ENCODE peak calls at places on chromosomes 3 and 15, in seven cellular contexts. D is upper lobe of right lung, F is cardiac muscle cell, Z is right atrium auricular region, W is psoas muscle, E is foreskin fibroblast, V is astrocyte of the spinal cord. N is an unnamed sample.

GRCh38 chr15:100929641-100930042 is 10.5 kb downstream of the LRRK1 start:
- DNase-seq in D (no peak), F (peak; percentile 37), Z (no peak), W (no peak), E (no peak), V (peak; percentile 9), N (no peak)

GRCh38 chr3:71917540-71917939 is 132.6 kb upstream of the PROK2 start:
- DNase-seq in D (no peak), F (no peak), Z (no peak), W (no peak), E (no peak), V (no peak), N (no peak)

GRCh38 chr15:33860749-33861148 is 107.5 kb upstream of the CHRM5 start:
- DNase-seq in D (no peak), F (no peak), Z (no peak), W (no peak), E (peak; percentile 53), V (peak; percentile 45), N (peak; percentile 24)

GRCh38 chr3:111465081-111465670 is 76.8 kb upstream of the CD96 start:
- DNase-seq in D (no peak), F (no peak), Z (no peak), W (no peak), E (no peak), V (no peak), N (no peak)

GRCh38 chr3:197149528-197149927 is 119.9 kb upstream of the MELTF start:
- DNase-seq in D (no peak), F (no peak), Z (no peak), W (no peak), E (no peak), V (no peak), N (no peak)

GRCh38 chr3:1232276-1232675 is 139.5 kb downstream of the CNTN6 start:
- DNase-seq in D (no peak), F (no peak), Z (no peak), W (no peak), E (no peak), V (no peak), N (no peak)

GRCh38 chr15:43903864-43904290 is 77.1 kb downstream of the WDR76 start:
- DNase-seq in D (no peak), F (peak; percentile 86), Z (no peak), W (no peak), E (peak; percentile 41), V (peak; percentile 61), N (peak; percentile 68)

GRCh38 chr3:130702985-130703384 is 43.6 kb downstream of the PIK3R4 start:
- DNase-seq in D (no peak), F (peak; percentile 46), Z (no peak), W (no peak), E (no peak), V (no peak), N (no peak)

GRCh38 chr3:166263460-166263859 is 426.2 kb upstream of the BCHE start:
- DNase-seq in D (no peak), F (no peak), Z (no peak), W (no peak), E (no peak), V (no peak), N (no peak)
- TF ChIP-seq CTCF in D (no peak), F (no peak), Z (no peak), W (no peak), E (no peak), V (peak; percentile 9), N (no peak)

GRCh38 chr3:128463354-128463753 is 3.3 kb downstream of the DNAJB8 start:
- DNase-seq in D (no peak), F (no peak), Z (no peak), W (no peak), E (no peak), V (no peak), N (no peak)
- H3K4me3 ChIP-seq in D (no peak overlapping the region), F (no peak overlapping the region), Z (no peak overlapping the region), W (no peak overlapping the region), E (no peak overlapping the region), V (no peak overlapping the region), N (no peak overlapping the region)

DNA sequence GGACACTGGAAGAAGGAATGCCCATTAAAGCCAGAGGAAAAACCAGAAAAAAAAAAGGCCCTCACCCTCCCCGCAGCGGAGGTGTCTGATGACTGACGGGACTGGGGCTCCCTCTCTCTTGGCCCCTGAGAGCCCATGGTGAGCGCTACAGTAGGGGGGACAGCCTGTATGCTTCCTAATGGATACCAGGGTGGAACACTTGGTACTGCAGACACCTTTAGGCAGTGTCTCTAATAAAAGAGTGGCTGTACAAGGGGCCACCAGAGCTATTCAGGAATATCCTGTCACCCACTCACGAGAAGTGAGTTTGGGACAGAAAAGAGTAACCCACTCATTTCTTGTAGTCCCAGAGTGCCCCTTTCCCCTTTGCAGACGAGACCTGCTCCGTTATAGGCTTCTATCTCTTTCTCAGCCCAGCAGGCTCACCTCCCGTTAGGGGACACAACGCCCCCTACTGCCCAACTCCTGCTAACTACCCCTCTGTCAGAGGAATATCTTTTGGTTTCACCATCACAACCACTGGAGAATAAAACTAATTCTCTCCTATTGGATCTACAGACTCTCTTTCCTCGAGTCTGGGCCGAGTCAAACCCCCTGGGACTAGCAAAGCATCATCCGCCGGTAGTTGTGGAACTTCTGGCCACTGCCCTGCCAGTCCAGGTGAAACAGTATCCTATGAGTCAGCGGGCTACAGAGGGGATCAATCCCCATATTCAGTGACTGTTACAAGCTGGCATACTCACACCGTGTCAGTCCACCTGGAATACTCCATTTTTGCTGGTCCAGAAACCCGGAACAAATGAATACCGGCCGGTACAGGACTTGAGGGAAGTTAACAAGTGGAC is 40.8 kb downstream of the ZBTB11 start:
- DNase-seq in D (peak; percentile 67), F (peak; percentile 70), Z (peak; percentile 61), W (peak; percentile 38), E (peak; percentile 12), V (peak; percentile 22), N (peak; percentile 53)
- TF ChIP-seq CTCF in D (peak; percentile 59), F (peak; percentile 73), Z (peak; percentile 72), W (peak; percentile 45), E (peak; percentile 55), V (peak; percentile 70), N (peak; percentile 79)

DNA sequence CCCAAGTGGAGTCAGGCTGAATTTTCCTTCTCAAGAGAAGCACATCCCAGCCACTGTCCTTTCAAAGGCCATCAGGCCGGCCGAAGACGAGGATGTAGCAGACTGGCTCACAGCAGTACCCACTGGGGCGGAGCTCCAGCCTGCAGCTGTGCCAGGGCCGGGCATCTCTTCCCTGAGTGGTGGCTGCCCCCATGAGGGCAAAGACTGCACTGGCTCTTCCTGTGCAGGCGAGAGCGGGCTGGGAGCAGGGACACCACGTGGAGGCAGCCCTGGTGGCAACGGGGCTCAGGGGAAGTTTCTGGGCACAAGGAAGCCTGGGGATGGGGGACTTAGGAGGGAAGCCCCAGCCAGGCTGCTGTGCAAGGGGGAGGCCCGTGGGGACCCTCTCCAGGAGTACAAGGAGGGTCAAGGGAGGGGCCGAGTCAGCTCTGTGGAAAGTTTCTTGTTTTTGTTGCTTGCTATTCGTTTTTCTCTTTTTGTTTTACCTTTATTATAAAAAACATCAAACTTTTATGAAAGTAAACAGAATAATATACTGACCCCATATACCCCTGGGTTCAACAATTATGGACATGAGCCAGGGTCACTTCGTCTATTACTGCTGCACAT is 66.1 kb downstream of the RPN1 start:
- DNase-seq in D (peak; percentile 77), F (peak; percentile 71), Z (peak; percentile 63), W (peak; percentile 68), E (peak; percentile 43), V (peak; percentile 61), N (peak; percentile 74)
- H3K4me3 ChIP-seq in D (no peak overlapping the region), F (no peak overlapping the region), Z (no peak overlapping the region), W (no peak overlapping the region), E (no peak overlapping the region), V (no peak overlapping the region), N (no peak overlapping the region)

GRCh38 chr3:53811143-53811915 is 34.9 kb downstream of the CHDH start:
- DNase-seq in D (peak; percentile 49), F (no peak), Z (no peak), W (no peak), E (no peak), V (no peak), N (no peak)

GRCh38 chr3:53813876-53814275 is 32.3 kb downstream of the CHDH start:
- DNase-seq in D (peak; percentile 45), F (no peak), Z (no peak), W (no peak), E (no peak), V (no peak), N (no peak)

GRCh38 chr3:53809764-53810400 is 36.3 kb downstream of the CHDH start:
- DNase-seq in D (peak; percentile 44), F (no peak), Z (no peak), W (no peak), E (no peak), V (no peak), N (no peak)

GRCh38 chr3:53813229-53813628 is 33.0 kb downstream of the CHDH start:
- DNase-seq in D (no peak), F (no peak), Z (no peak), W (no peak), E (no peak), V (no peak), N (no peak)

DNA sequence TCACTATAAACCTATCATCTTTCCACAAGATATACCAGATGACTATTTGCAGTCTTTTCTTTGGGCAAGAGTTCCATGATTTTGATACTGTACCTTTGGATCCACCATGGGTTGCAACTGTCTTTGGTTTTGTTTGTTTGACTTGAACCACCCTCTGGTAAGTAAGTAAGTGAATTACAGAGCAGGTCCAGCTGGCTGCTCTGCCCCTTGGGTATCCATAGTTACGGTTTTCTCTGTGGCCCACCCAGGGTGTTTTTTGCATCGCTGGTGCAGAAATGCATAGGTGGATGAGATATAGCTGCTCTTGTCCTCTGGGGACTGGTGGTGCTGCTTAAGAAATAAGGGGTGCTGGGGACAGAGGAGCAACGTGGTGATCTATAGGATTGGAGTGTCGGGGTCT is 33.8 kb downstream of the CHDH start:
- DNase-seq in D (no peak), F (no peak), Z (no peak), W (no peak), E (no peak), V (no peak), N (no peak)
- TF ChIP-seq CTCF in D (no peak), F (peak; percentile 2), Z (no peak), W (no peak), E (no peak), V (no peak), N (no peak)

GRCh38 chr3:183554377-183554776 is 1.1 kb downstream of the KLHL6 start:
- DNase-seq in D (no peak), F (no peak), Z (no peak), W (no peak), E (no peak), V (no peak), N (no peak)
- H3K4me3 ChIP-seq in D (peak overlapping the region; percentile 49), F (no peak overlapping the region), Z (no peak overlapping the region), W (peak overlapping the region; percentile 47), E (no peak overlapping the region), V (no peak overlapping the region), N (no peak overlapping the region)

GRCh38 chr3:57949779-57950618 is 58.2 kb upstream of the FLNB start:
- DNase-seq in D (peak; percentile 67), F (no peak), Z (no peak), W (no peak), E (peak; percentile 67), V (no peak), N (no peak)
- TF ChIP-seq CTCF in D (peak; percentile 24), F (peak; percentile 10), Z (no peak), W (peak; percentile 29), E (peak; percentile 22), V (peak; percentile 32), N (peak; percentile 31)

GRCh38 chr15:52803543-52804306 is 13.6 kb upstream of the ONECUT1 start:
- DNase-seq in D (no peak), F (no peak), Z (no peak), W (no peak), E (no peak), V (no peak), N (no peak)
- H3K4me3 ChIP-seq in D (no peak overlapping the region), F (peak overlapping the region; percentile 20), Z (no peak overlapping the region), W (peak overlapping the region; percentile 43), E (no peak overlapping the region), V (no peak overlapping the region), N (no peak overlapping the region)